ENCODE peak calls at places on chromosomes 6 and 20, in four cellular contexts. A is A549, H is K562, D is HepG2. S is an unnamed sample.

GRCh38 chr20:59932616-59933295 is 681 bp downstream of the SYCP2 start:
- DNase-seq in A (no peak), H (no peak), D (no peak), S (no peak)

GRCh38 chr6:88492824-88493223 is 326.7 kb upstream of the CNR1 start:
- DNase-seq in A (peak), H (peak), D (peak), S (no peak)

GRCh38 chr6:28104392-28105250 is 19.8 kb upstream of the ZSCAN16 start:
- DNase-seq in A (peak), H (peak), D (peak), S (peak)

GRCh38 chr20:47354388-47354709 is 2.1 kb downstream of the ZMYND8 start:
- DNase-seq in A (no peak), H (no peak), D (no peak), S (no peak)

GRCh38 chr20:34010405-34010895 is 16.7 kb downstream of the RALY start:
- DNase-seq in A (no peak), H (no peak), D (no peak), S (no peak)

GRCh38 chr20:24781061-24781980 is 167.7 kb upstream of the CST7 start:
- DNase-seq in A (peak), H (no peak), D (peak), S (peak)

GRCh38 chr6:33205172-33206026 is 944 bp downstream of the HSD17B8 start:
- DNase-seq in A (peak), H (peak), D (no peak), S (no peak)

GRCh38 chr6:119395192-119395591 is 45.6 kb upstream of the MAN1A1 start:
- DNase-seq in A (no peak), H (no peak), D (no peak), S (no peak)

GRCh38 chr6:39961178-39961577 is 26.9 kb upstream of the MOCS1 start:
- DNase-seq in A (no peak), H (no peak), D (no peak), S (no peak)

GRCh38 chr20:40265872-40266533 is 423.0 kb downstream of the MAFB start:
- DNase-seq in A (peak), H (no peak), D (peak), S (peak)

GRCh38 chr6:130936933-130937332 is 109.7 kb downstream of the SMLR1 start:
- DNase-seq in A (no peak), H (no peak), D (peak), S (no peak)

GRCh38 chr6:13304580-13305255 is 23.6 kb downstream of the TBC1D7 start:
- DNase-seq in A (no peak), H (no peak), D (no peak), S (no peak)

GRCh38 chr6:114747995-114748625 is 405.3 kb upstream of the HS3ST5 start:
- DNase-seq in A (peak), H (peak), D (peak), S (peak)

GRCh38 chr20:16842721-16843120 is 94.6 kb downstream of the OTOR start:
- DNase-seq in A (no peak), H (no peak), D (no peak), S (no peak)

GRCh38 chr6:3915076-3915791 is 66.1 kb downstream of the FAM50B start:
- DNase-seq in A (no peak), H (no peak), D (no peak), S (no peak)

GRCh38 chr6:4883298-4883697 is 107.1 kb downstream of the CDYL start:
- DNase-seq in A (no peak), H (no peak), D (no peak), S (no peak)

GRCh38 chr6:51273228-51273961 is 454.7 kb downstream of the TFAP2B start:
- DNase-seq in A (no peak), H (no peak), D (no peak), S (peak)

GRCh38 chr6:37222125-37222967 is 35.2 kb upstream of the TBC1D22B start:
- DNase-seq in A (peak), H (peak), D (peak), S (peak)

GRCh38 chr6:11393713-11394627 is 143.6 kb upstream of the TMEM170B start:
- DNase-seq in A (no peak), H (no peak), D (peak), S (no peak)

GRCh38 chr6:108594640-108595039 is 33.9 kb downstream of the FOXO3 start:
- DNase-seq in A (no peak), H (no peak), D (no peak), S (no peak)

GRCh38 chr6:170192905-170193304 is 98.0 kb downstream of the DLL1 start:
- DNase-seq in A (no peak), H (no peak), D (no peak), S (no peak)

GRCh38 chr6:41100871-41101287 is 28.1 kb downstream of the NFYA start:
- DNase-seq in A (no peak), H (no peak), D (no peak), S (peak)

GRCh38 chr6:1756472-1757129 is 146.9 kb downstream of the FOXC1 start:
- DNase-seq in A (no peak), H (no peak), D (no peak), S (no peak)

GRCh38 chr6:116431964-116432595 is 29.1 kb upstream of the CALHM6 start:
- DNase-seq in A (no peak), H (no peak), D (no peak), S (no peak)

GRCh38 chr6:20509211-20509610 is 25.0 kb upstream of the CDKAL1 start:
- DNase-seq in A (no peak), H (no peak), D (no peak), S (no peak)

GRCh38 chr20:35595901-35596300 is 19.7 kb upstream of the SPAG4 start:
- DNase-seq in A (no peak), H (no peak), D (no peak), S (no peak)

GRCh38 chr6:90025418-90026089 is 131.3 kb downstream of the GJA10 start:
- DNase-seq in A (peak), H (no peak), D (no peak), S (no peak)

GRCh38 chr6:90466191-90466940 is 120.5 kb downstream of the MAP3K7 start:
- DNase-seq in A (no peak), H (no peak), D (no peak), S (no peak)

GRCh38 chr20:48807586-48808381 is 20.0 kb downstream of the PREX1 start:
- DNase-seq in A (no peak), H (no peak), D (no peak), S (no peak)

GRCh38 chr6:13913226-13914001 is 11.3 kb upstream of the RNF182 start:
- DNase-seq in A (no peak), H (no peak), D (no peak), S (no peak)

GRCh38 chr6:65110031-65110430 is 597.0 kb downstream of the EYS start:
- DNase-seq in A (no peak), H (no peak), D (no peak), S (no peak)

GRCh38 chr20:36587388-36588136 is 14.2 kb downstream of the TGIF2 start:
- DNase-seq in A (no peak), H (no peak), D (no peak), S (no peak)

GRCh38 chr20:64102647-64103354 is 4.6 kb downstream of the NPBWR2 start:
- DNase-seq in A (no peak), H (peak), D (no peak), S (peak)

GRCh38 chr20:61128701-61129655 is 123.1 kb upstream of the CDH4 start:
- DNase-seq in A (no peak), H (no peak), D (no peak), S (no peak)

DNA sequence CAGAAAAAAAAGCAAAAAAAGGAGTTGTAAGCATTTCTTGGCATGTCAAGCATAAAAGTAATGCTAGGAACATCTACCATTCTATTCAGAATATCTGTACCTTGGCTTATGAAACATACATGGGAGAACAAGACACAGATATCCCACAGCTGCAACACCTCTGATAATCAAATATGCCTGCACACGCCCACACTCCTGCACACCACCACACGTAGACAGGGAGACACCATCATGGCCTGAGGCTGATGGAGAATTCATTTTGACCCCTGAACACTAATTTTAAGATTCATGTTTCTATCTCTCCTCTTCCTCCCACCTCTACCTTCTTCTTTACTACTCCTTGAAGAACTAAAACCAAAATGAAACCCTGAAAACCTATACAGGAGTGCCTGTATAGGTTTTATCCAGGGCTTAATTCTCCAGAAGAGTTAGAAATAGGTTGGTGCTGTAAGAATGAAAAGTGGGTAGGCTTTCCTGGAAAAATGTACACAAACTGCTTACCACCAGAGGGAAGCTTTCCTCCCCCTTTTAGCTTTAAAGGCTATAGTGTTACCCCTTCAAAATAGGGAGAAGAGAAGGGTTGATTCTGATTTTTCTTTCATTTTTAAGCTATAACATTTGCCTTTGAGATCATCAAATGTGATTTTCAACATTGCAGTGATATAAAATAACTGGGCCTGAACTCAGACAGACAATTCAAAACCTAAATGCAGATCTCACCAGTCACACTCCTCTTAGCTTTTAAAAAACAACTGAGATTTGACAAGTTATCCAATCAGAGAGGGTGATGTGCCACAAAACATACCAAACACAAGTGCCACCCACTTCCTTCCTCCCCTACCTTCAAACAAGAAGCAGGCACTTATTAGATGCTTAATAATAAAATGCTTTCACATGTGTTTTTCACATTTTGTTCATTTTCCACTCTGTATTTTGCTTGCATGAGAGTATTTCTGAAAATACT is 57.9 kb downstream of the ELOVL5 start:
- DNase-seq in A (no peak), H (no peak), D (no peak), S (no peak)
- TF ChIP-seq NR3C1 in A (no peak), H (no peak), D (no peak), S (no peak)

GRCh38 chr6:35023601-35024000 is 117.5 kb downstream of the TCP11 start:
- DNase-seq in A (no peak), H (no peak), D (no peak), S (no peak)

GRCh38 chr6:35024601-35025054 is 116.5 kb downstream of the TCP11 start:
- DNase-seq in A (peak), H (peak), D (peak), S (no peak)

GRCh38 chr6:35027807-35028206 is 113.3 kb downstream of the TCP11 start:
- DNase-seq in A (no peak), H (no peak), D (no peak), S (no peak)

GRCh38 chr6:35026434-35027222 is 114.5 kb downstream of the TCP11 start:
- DNase-seq in A (no peak), H (no peak), D (no peak), S (no peak)

GRCh38 chr6:35025241-35026188 is 115.6 kb downstream of the TCP11 start:
- DNase-seq in A (no peak), H (no peak), D (no peak), S (peak)
- TF ChIP-seq CTCF in A (no peak), H (no peak), D (peak), S (no peak)

GRCh38 chr6:71279740-71280139 is 8.9 kb upstream of the OGFRL1 start:
- DNase-seq in A (no peak), H (no peak), D (no peak), S (no peak)

GRCh38 chr6:71280701-71281100 is 7.9 kb upstream of the OGFRL1 start:
- DNase-seq in A (no peak), H (no peak), D (no peak), S (no peak)

GRCh38 chr6:71279321-71279720 is 9.3 kb upstream of the OGFRL1 start:
- DNase-seq in A (no peak), H (no peak), D (no peak), S (no peak)

GRCh38 chr6:71277926-71278594 is 10.6 kb upstream of the OGFRL1 start:
- DNase-seq in A (no peak), H (no peak), D (no peak), S (no peak)
- TF ChIP-seq NR3C1 in A (no peak), H (no peak), D (no peak), S (no peak)

GRCh38 chr6:122385857-122386256 is 13.6 kb upstream of the HSF2 start:
- DNase-seq in A (no peak), H (no peak), D (no peak), S (no peak)

GRCh38 chr6:122392564-122393338 is 6.7 kb upstream of the HSF2 start:
- DNase-seq in A (no peak), H (no peak), D (no peak), S (no peak)

GRCh38 chr6:122393339-122393896 is 6.0 kb upstream of the HSF2 start:
- DNase-seq in A (no peak), H (no peak), D (no peak), S (no peak)

GRCh38 chr6:122389704-122390103 is 9.7 kb upstream of the HSF2 start:
- DNase-seq in A (no peak), H (no peak), D (peak), S (no peak)

DNA sequence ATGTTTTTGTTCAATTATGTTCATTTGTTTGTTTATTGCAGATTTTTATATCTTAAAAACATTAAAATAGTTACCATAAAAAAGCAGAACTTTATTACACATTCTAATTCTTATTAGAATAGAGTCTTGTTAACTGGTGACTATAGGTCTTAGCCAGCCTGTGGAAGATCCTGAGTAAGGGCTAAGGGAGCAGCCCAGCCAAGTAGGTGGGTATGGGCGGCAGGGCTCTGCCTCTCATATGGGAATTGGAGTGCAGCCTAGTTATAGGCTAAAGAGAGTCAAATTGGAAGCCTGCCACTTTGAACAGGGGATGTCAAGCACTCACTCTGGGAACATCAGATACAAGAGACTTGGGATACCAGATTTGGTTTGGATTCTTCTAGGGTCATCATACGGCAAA is 10.5 kb upstream of the HSF2 start:
- DNase-seq in A (no peak), H (no peak), D (no peak), S (no peak)
- TF ChIP-seq CTCF in A (no peak), H (no peak), D (no peak), S (no peak)

GRCh38 chr20:44247131-44247571 is at the start of gene GDAP1L1:
- DNase-seq in A (no peak), H (no peak), D (no peak), S (peak)
- TF ChIP-seq NR3C1 in A (no peak), H (no peak), D (no peak), S (no peak)

DNA sequence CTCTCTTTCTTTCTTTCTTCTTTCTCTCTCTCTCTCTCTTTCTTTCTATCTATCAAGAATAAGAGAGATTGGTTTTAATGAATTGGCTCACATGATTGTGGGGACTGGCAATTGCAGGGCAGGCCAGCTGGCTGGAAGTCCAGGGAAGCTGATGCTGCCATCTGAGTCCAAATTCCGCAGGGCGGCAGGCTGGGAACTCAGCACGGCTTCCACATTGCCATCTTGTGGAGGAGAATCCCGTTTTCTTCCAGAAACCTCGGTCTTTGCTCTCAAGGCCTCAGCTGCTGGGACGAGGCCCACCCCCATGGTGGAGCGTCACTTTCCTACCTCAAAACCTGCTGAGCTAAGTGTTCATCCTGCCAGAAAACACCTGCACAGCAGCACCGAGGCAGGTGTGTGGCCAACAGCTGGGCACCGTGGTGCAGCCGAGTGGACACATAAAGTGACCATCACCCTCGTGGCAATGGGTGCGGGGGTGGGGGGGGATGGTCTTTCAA is 58.8 kb upstream of the SLCO4A1 start:
- DNase-seq in A (peak), H (no peak), D (no peak), S (no peak)
- TF ChIP-seq CTCF in A (no peak), H (peak), D (peak), S (no peak)